ENCODE peak calls at places on chromosomes 7 and 10, in six cellular contexts. Y is stomach, W is mucosa of descending colon, T is WERI-Rb-1, G is lower leg skin, D is tibial artery. F is an unnamed sample.
A peak's percentile ranks its signal among the peaks of the same experiment; 100 is the strongest.

GRCh38 chr10:35421553-35422178 is 85.4 kb downstream of the CCNY start:
- DNase-seq in T (no peak), D (peak; percentile 41), G (no peak), Y (no peak), W (no peak), F (peak; percentile 94)

GRCh38 chr7:106216517-106217088 is 68.2 kb downstream of the NAMPT start:
- DNase-seq in Y (peak; percentile 47), G (no peak), W (no peak), T (no peak), D (peak; percentile 77), F (peak; percentile 97)

GRCh38 chr7:98287486-98287959 is 6.0 kb downstream of the BRI3 start:
- DNase-seq in G (peak; percentile 90), T (no peak), Y (peak; percentile 75), W (peak; percentile 90), D (no peak), F (no peak)

GRCh38 chr10:107545717-107546116 is 381.2 kb upstream of the SORCS1 start:
- DNase-seq in W (peak; percentile 46), T (no peak), D (no peak), Y (no peak), G (no peak), F (no peak)

GRCh38 chr7:69906309-69906995 is 308.2 kb downstream of the AUTS2 start:
- DNase-seq in D (no peak), W (no peak), G (no peak), Y (no peak), T (no peak), F (no peak)

GRCh38 chr10:29435809-29436501 is 147.1 kb downstream of the LYZL1 start:
- DNase-seq in T (no peak), Y (no peak), D (no peak), W (no peak), G (no peak), F (peak; percentile 60)

GRCh38 chr7:45686441-45687184 is 112.4 kb downstream of the ADCY1 start:
- DNase-seq in G (peak; percentile 78), W (no peak), D (no peak), T (no peak), Y (no peak), F (no peak)

GRCh38 chr10:32084484-32084883 is 28.3 kb upstream of the KIF5B start:
- DNase-seq in T (no peak), Y (no peak), G (no peak), W (no peak), D (no peak), F (no peak)

GRCh38 chr10:92149261-92149660 is 141.6 kb downstream of the CPEB3 start:
- DNase-seq in W (no peak), G (no peak), D (no peak), Y (no peak), T (no peak), F (no peak)

GRCh38 chr10:90204956-90205695 is 503.7 kb downstream of the KIF20B start:
- DNase-seq in T (no peak), D (no peak), Y (no peak), W (no peak), G (no peak), F (peak; percentile 51)

GRCh38 chr10:6162589-6163356 is 40.0 kb upstream of the PFKFB3 start:
- DNase-seq in W (no peak), T (no peak), D (no peak), Y (no peak), G (no peak), F (peak; percentile 78)

GRCh38 chr7:1691096-1691495 is 21.0 kb downstream of the ELFN1 start:
- DNase-seq in W (no peak), G (peak; percentile 48), Y (peak; percentile 17), D (no peak), T (peak; percentile 3), F (no peak)

GRCh38 chr7:132713893-132714292 is 137.6 kb upstream of the PLXNA4 start:
- DNase-seq in W (no peak), T (no peak), G (no peak), Y (no peak), D (no peak), F (no peak)

GRCh38 chr10:30963994-30964930 is 67.4 kb downstream of the ZNF438 start:
- DNase-seq in Y (no peak), T (no peak), D (no peak), G (no peak), W (no peak), F (no peak)

GRCh38 chr10:62356447-62356846 is 17.7 kb upstream of the ZNF365 start:
- DNase-seq in Y (no peak), D (no peak), G (no peak), T (no peak), W (no peak), F (no peak)

GRCh38 chr10:62348029-62348428 is 26.1 kb upstream of the ZNF365 start:
- DNase-seq in G (no peak), T (no peak), Y (no peak), D (no peak), W (no peak), F (no peak)

GRCh38 chr10:62354941-62355340 is 19.2 kb upstream of the ZNF365 start:
- DNase-seq in T (no peak), W (no peak), G (no peak), Y (no peak), D (no peak), F (no peak)

DNA sequence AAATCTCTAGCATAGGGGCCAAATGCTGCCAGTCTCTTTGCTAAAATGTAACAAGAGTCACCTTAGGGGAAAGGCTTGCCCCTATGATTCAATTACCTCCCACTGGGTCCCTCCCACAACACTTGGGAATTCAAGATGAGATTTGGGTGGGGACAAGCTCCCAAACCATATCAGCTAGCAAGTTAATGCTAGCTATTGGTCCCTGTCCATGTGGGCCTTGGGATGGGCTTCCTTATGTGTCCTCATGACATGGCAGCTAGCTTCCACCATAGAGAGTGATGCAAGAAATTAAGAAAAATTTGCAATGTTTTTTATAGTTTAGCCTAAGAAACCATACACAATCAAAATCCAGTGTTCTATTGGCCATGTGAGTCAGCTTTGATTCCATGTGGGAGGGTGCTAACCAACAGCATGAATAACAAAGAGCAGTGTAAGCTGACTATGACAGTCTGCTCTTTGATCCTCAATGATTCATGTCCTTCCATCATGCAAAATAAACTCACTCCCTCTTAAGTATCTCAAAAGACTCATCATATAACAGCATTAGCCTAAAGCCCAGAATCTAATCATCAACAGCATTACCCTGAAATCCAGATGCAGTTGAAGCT is 21.7 kb upstream of the ZNF365 start:
- DNase-seq in W (no peak), D (no peak), T (no peak), G (no peak), Y (no peak), F (peak; percentile 14)
- H3K4me3 ChIP-seq in W (no peak overlapping the region), D (no peak overlapping the region), T (no peak overlapping the region), G (no peak overlapping the region), Y (no peak overlapping the region), F (no peak overlapping the region)

GRCh38 chr10:97407952-97408248 is 6.8 kb upstream of the RRP12 start:
- DNase-seq in W (no peak), T (no peak), G (no peak), Y (no peak), D (no peak), F (no peak)

GRCh38 chr10:97406064-97406463 is 4.9 kb upstream of the RRP12 start:
- DNase-seq in W (no peak), D (no peak), T (no peak), Y (no peak), G (no peak), F (no peak)

GRCh38 chr10:97411411-97411810 is 10.3 kb upstream of the RRP12 start:
- DNase-seq in D (no peak), T (no peak), W (no peak), Y (no peak), G (no peak), F (peak; percentile 11)

GRCh38 chr10:97407211-97407951 is 6.2 kb upstream of the RRP12 start:
- DNase-seq in W (peak; percentile 64), D (no peak), Y (peak; percentile 60), T (peak; percentile 88), G (peak; percentile 88), F (peak; percentile 81)

GRCh38 chr10:97408496-97408992 is 7.4 kb upstream of the RRP12 start:
- DNase-seq in D (no peak), Y (peak; percentile 40), G (no peak), T (no peak), W (no peak), F (no peak)
- TF ChIP-seq CTCF in D (no peak), Y (no peak), G (no peak), T (no peak), W (no peak), F (no peak)

GRCh38 chr10:50604049-50604640 is 19.6 kb downstream of the SGMS1 start:
- DNase-seq in T (no peak), D (no peak), W (no peak), G (no peak), Y (no peak), F (peak; percentile 48)
- H3K4me3 ChIP-seq in T (no peak overlapping the region), D (no peak overlapping the region), W (no peak overlapping the region), G (no peak overlapping the region), Y (no peak overlapping the region), F (no peak overlapping the region)

DNA sequence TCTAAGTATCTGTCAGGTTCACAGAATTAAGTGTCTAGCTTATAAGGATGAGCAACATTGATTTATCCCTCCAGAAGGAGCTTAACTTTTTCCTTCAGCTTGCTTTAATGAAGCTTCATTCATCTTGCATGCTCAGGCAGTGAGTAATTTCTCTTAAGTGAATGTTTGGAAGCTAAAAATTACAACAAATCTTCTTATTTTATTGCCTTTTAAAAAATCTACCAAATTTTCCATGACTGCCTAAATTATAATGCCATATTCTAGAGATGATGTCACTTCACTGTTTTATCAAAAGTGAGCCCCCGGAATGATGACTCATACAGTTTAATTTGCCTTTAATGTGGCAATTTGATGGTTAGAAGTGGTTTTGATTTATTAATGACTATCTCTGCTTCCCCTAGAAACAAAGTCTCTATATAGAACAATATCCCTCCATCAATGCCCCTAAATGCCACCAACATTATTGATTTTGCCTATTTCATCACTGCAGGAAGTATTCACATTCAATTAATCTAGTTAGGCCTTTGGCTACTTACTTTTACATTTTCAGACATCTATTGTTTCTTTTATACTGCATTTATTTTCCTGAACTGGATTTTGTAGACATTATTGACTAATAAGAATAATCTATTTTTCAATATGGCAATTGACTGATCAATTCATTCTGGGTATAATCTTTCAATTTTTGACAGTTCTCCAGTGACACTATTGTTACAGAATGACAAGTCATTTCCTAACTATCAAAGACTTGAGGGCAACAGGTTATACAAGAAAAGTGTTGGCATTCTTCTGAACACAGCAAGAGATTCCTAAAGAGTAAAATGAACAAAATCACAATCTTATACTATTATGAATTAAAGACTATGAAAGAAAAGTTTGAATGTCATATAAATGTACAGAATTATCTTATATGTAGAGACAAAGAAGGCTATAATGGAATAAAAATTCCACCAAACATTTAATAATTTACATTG is 139.3 kb upstream of the ODAD2 start:
- DNase-seq in W (no peak), G (no peak), T (no peak), D (no peak), Y (no peak), F (peak; percentile 63)
- TF ChIP-seq CTCF in W (no peak), G (no peak), T (no peak), D (no peak), Y (no peak), F (no peak)

GRCh38 chr7:95395755-95396135 is 430 bp downstream of the PON3 start:
- DNase-seq in Y (no peak), W (no peak), D (no peak), G (no peak), T (no peak), F (no peak)
- H3K4me3 ChIP-seq in Y (peak overlapping the region; percentile 59), W (no peak overlapping the region), D (peak overlapping the region; percentile 51), G (no peak overlapping the region), T (no peak overlapping the region), F (no peak overlapping the region)